ENCODE peak calls at places on chromosomes 3 and 15, in nine cellular contexts. P is fibroblast of lung, I is AG09309, Z is activated B cell treated with CpG ODN at 0.5 μM for 24 hours, G is endothelial cell, L is tibial artery, X is ovary, H is GM12864, B is astrocyte of the spinal cord. J is an unnamed sample.

GRCh38 chr3:138367912-138368311 is 19.5 kb downstream of the MRAS start:
- DNase-seq in P (no peak), I (no peak), Z (no peak), G (no peak), L (peak; percentile 74), X (peak; percentile 61), H (no peak), B (peak; percentile 18), J (no peak)

GRCh38 chr15:71334434-71334833 is 219.2 kb downstream of the THSD4 start:
- DNase-seq in P (no peak), I (no peak), Z (no peak), G (no peak), L (peak; percentile 84), X (no peak), H (no peak), B (no peak), J (no peak)

GRCh38 chr3:13210221-13210975 is 137.2 kb upstream of the IQSEC1 start:
- DNase-seq in P (no peak), I (no peak), Z (no peak), G (no peak), L (no peak), X (no peak), H (no peak), B (no peak), J (no peak)

GRCh38 chr3:43259626-43260025 is 26.7 kb upstream of the SNRK start:
- DNase-seq in P (no peak), I (no peak), Z (no peak), G (no peak), L (no peak), X (no peak), H (no peak), B (no peak), J (no peak)

GRCh38 chr3:105904683-105905320 is 36.0 kb upstream of the CBLB start:
- DNase-seq in P (peak; percentile 59), I (no peak), Z (no peak), G (no peak), L (no peak), X (no peak), H (no peak), B (peak; percentile 31), J (no peak)

GRCh38 chr15:99170476-99171065 is 65.7 kb downstream of the SYNM start:
- DNase-seq in P (peak; percentile 3), I (no peak), Z (no peak), G (no peak), L (no peak), X (no peak), H (no peak), B (no peak), J (no peak)

GRCh38 chr3:182486459-182486858 is 306.8 kb upstream of the ATP11B start:
- DNase-seq in P (no peak), I (no peak), Z (no peak), G (no peak), L (no peak), X (no peak), H (no peak), B (no peak), J (no peak)

GRCh38 chr15:66053991-66054390 is 184.7 kb downstream of the RAB11A start:
- DNase-seq in P (no peak), I (no peak), Z (no peak), G (no peak), L (no peak), X (no peak), H (no peak), B (no peak), J (no peak)

GRCh38 chr3:17151598-17152373 is 267.0 kb downstream of the PLCL2 start:
- DNase-seq in P (no peak), I (no peak), Z (no peak), G (no peak), L (no peak), X (no peak), H (peak; percentile 52), B (no peak), J (no peak)

GRCh38 chr3:154598166-154598565 is 168.2 kb upstream of the GPR149 start:
- DNase-seq in P (no peak), I (no peak), Z (no peak), G (no peak), L (no peak), X (no peak), H (no peak), B (no peak), J (no peak)

GRCh38 chr3:180246688-180247195 is 210.0 kb upstream of the PEX5L start:
- DNase-seq in P (no peak), I (no peak), Z (no peak), G (no peak), L (no peak), X (no peak), H (no peak), B (no peak), J (peak; percentile 45)

GRCh38 chr3:197802505-197803459 is 11.7 kb downstream of the LRCH3 start:
- DNase-seq in P (no peak), I (no peak), Z (no peak), G (no peak), L (no peak), X (no peak), H (no peak), B (no peak), J (peak; percentile 52)

GRCh38 chr15:88612186-88612796 is 8.8 kb upstream of the AEN start:
- DNase-seq in P (no peak), I (no peak), Z (no peak), G (no peak), L (no peak), X (no peak), H (no peak), B (no peak), J (peak; percentile 56)

GRCh38 chr3:165195628-165196576 is at the start of gene SLITRK3:
- DNase-seq in P (peak; percentile 9), I (no peak), Z (no peak), G (peak; percentile 17), L (peak; percentile 37), X (no peak), H (no peak), B (no peak), J (peak; percentile 60)

GRCh38 chr3:23805881-23806321 is at the start of gene UBE2E1:
- DNase-seq in P (peak; percentile 75), I (peak; percentile 21), Z (peak; percentile 68), G (peak; percentile 56), L (peak; percentile 83), X (peak; percentile 78), H (peak; percentile 60), B (peak; percentile 61), J (peak; percentile 63)

GRCh38 chr15:79195802-79196201 is 86.7 kb upstream of the ANKRD34C start:
- DNase-seq in P (no peak), I (no peak), Z (no peak), G (no peak), L (no peak), X (no peak), H (no peak), B (no peak), J (peak; percentile 66)
- TF ChIP-seq CTCF in P (no peak), I (no peak), Z (no peak), G (no peak), L (no peak), X (no peak), H (peak; percentile 37), B (no peak), J (peak; percentile 66)

GRCh38 chr3:62056603-62057002 is 316.7 kb downstream of the FEZF2 start:
- DNase-seq in P (no peak), I (no peak), Z (no peak), G (no peak), L (no peak), X (no peak), H (no peak), B (no peak), J (no peak)

GRCh38 chr3:62049033-62049432 is 324.3 kb downstream of the FEZF2 start:
- DNase-seq in P (no peak), I (no peak), Z (no peak), G (no peak), L (no peak), X (no peak), H (no peak), B (peak; percentile 49), J (no peak)

GRCh38 chr3:62048577-62048976 is 324.8 kb downstream of the FEZF2 start:
- DNase-seq in P (no peak), I (no peak), Z (no peak), G (no peak), L (no peak), X (no peak), H (no peak), B (no peak), J (no peak)

GRCh38 chr3:62052331-62052730 is 321.0 kb downstream of the FEZF2 start:
- DNase-seq in P (no peak), I (no peak), Z (no peak), G (no peak), L (no peak), X (no peak), H (no peak), B (no peak), J (no peak)

GRCh38 chr3:62051506-62051905 is 321.8 kb downstream of the FEZF2 start:
- DNase-seq in P (peak; percentile 51), I (no peak), Z (no peak), G (peak; percentile 21), L (no peak), X (no peak), H (no peak), B (peak; percentile 27), J (peak; percentile 67)
- TF ChIP-seq CTCF in P (peak; percentile 12), I (peak; percentile 18), Z (no peak), G (peak; percentile 36), L (no peak), X (no peak), H (no peak), B (peak; percentile 28), J (peak; percentile 95)

DNA sequence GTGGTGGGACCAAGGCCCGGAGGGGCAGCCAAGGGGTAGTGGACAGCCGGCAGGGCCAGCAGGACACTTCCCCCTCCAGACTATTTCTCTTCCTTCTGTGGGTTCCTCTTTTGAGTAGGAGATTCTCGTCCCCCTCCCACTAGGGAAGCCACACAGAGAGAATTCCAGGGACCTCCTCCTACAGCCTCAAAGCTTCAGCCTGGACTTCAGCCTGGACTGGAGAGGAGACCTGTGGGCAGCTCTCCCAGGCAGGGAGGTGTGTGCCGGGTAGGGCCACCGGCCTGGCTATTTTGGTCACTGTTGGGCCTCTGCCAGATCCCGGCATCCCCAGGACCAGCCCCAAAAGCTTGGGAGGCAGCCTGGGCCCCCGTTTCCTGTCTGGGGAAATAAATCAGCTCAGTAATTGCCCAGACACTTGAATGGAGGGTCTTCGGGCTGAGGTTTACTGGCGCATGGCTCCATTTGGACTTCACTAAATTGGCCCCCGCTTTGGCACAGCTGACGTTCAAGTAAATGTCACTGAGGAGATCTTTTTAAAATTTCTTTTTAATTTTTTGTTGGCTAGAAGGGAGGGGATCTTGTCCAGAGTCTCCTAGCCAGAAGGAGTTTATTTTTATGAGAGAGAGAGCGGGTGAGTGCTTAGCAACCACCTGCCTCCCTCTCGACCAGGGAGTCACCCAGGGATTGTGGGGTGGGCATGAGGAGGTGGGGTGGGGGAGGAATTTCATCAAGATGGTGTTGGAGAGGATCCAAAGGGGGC is 1.4 kb downstream of the SLC6A6 start:
- DNase-seq in P (no peak), I (no peak), Z (no peak), G (no peak), L (peak; percentile 86), X (peak; percentile 79), H (no peak), B (no peak), J (no peak)
- TF ChIP-seq CTCF in P (no peak), I (no peak), Z (no peak), G (no peak), L (no peak), X (no peak), H (no peak), B (no peak), J (no peak)

DNA sequence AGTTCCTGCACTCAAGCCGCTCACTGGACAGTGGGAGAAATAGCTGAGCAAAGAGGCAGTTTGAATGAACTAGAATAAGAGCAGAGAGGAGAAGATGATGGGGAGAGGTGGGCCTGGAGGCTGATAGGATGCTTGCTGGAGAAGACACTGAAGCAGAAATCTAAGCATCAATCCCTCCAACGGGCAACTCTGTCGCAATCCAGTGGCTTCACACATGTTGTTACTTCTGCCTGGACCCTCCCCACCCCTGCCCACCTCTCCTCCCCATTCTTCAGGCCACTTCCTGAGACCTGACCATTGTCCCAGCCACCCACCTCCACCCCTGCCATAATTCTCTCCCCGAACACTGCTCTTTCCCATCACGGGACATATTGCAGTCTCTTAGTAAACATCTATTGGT is 76.0 kb downstream of the SRGAP3 start:
- DNase-seq in P (no peak), I (no peak), Z (no peak), G (no peak), L (no peak), X (no peak), H (no peak), B (no peak), J (no peak)
- TF ChIP-seq CTCF in P (no peak), I (no peak), Z (no peak), G (no peak), L (no peak), X (no peak), H (no peak), B (no peak), J (no peak)